ENCODE peak calls at places on chromosome 17, in eight cellular contexts. One of them, this sample, is unnamed.
A peak's percentile ranks its signal among the peaks of the same experiment; 100 is the strongest.

GRCh38 chr17:8574687-8575086 is 55.8 kb downstream of the MYH10 start:
- DNase-seq in substantia nigra: no peak
- DNase-seq in endothelial cell: no peak
- DNase-seq in M059J: no peak
- DNase-seq in transverse colon: no peak
- DNase-seq in mesothelial cell of epicardium: no peak
- DNase-seq in fibroblast of lung: peak; percentile 28
- DNase-seq in epithelial cell of prostate: no peak
- DNase-seq in this sample: no peak

GRCh38 chr17:29148790-29149430 is 31.3 kb downstream of the MYO18A start:
- DNase-seq in substantia nigra: peak; percentile 81
- DNase-seq in fibroblast of lung: peak; percentile 91
- DNase-seq in epithelial cell of prostate: no peak
- DNase-seq in mesothelial cell of epicardium: peak; percentile 86
- DNase-seq in endothelial cell: peak; percentile 97
- DNase-seq in transverse colon: peak; percentile 96
- DNase-seq in M059J: peak; percentile 81
- DNase-seq in this sample: peak; percentile 97

GRCh38 chr17:15273141-15273793 is 8.1 kb upstream of the PMP22 start:
- DNase-seq in transverse colon: no peak
- DNase-seq in mesothelial cell of epicardium: no peak
- DNase-seq in M059J: peak; percentile 95
- DNase-seq in fibroblast of lung: peak; percentile 96
- DNase-seq in endothelial cell: no peak
- DNase-seq in epithelial cell of prostate: no peak
- DNase-seq in substantia nigra: no peak
- DNase-seq in this sample: no peak

GRCh38 chr17:75873587-75874322 is 4.6 kb downstream of the TRIM47 start:
- DNase-seq in substantia nigra: no peak
- DNase-seq in epithelial cell of prostate: no peak
- DNase-seq in transverse colon: no peak
- DNase-seq in fibroblast of lung: no peak
- DNase-seq in endothelial cell: no peak
- DNase-seq in mesothelial cell of epicardium: no peak
- DNase-seq in M059J: no peak
- DNase-seq in this sample: no peak

GRCh38 chr17:39095309-39095686 is 56.1 kb downstream of the PLXDC1 start:
- DNase-seq in fibroblast of lung: no peak
- DNase-seq in M059J: no peak
- DNase-seq in transverse colon: no peak
- DNase-seq in substantia nigra: no peak
- DNase-seq in mesothelial cell of epicardium: no peak
- DNase-seq in epithelial cell of prostate: no peak
- DNase-seq in endothelial cell: no peak
- DNase-seq in this sample: no peak

GRCh38 chr17:60169921-60170817 is 20.4 kb downstream of the CA4 start:
- DNase-seq in endothelial cell: no peak
- DNase-seq in fibroblast of lung: peak; percentile 45
- DNase-seq in M059J: peak; percentile 29
- DNase-seq in transverse colon: peak; percentile 86
- DNase-seq in mesothelial cell of epicardium: no peak
- DNase-seq in substantia nigra: no peak
- DNase-seq in epithelial cell of prostate: no peak
- DNase-seq in this sample: no peak

GRCh38 chr17:70270554-70270953 is 101.2 kb downstream of the KCNJ2 start:
- DNase-seq in endothelial cell: no peak
- DNase-seq in transverse colon: no peak
- DNase-seq in substantia nigra: no peak
- DNase-seq in M059J: no peak
- DNase-seq in fibroblast of lung: no peak
- DNase-seq in mesothelial cell of epicardium: no peak
- DNase-seq in epithelial cell of prostate: no peak
- DNase-seq in this sample: no peak

GRCh38 chr17:76461765-76462555 is 5.4 kb upstream of the AANAT start:
- DNase-seq in endothelial cell: no peak
- DNase-seq in fibroblast of lung: peak; percentile 47
- DNase-seq in substantia nigra: no peak
- DNase-seq in transverse colon: no peak
- DNase-seq in M059J: no peak
- DNase-seq in epithelial cell of prostate: no peak
- DNase-seq in mesothelial cell of epicardium: no peak
- DNase-seq in this sample: no peak

GRCh38 chr17:48547839-48548686 is 3.2 kb upstream of the HOXB2 start:
- DNase-seq in M059J: peak; percentile 88
- DNase-seq in endothelial cell: no peak
- DNase-seq in epithelial cell of prostate: no peak
- DNase-seq in transverse colon: no peak
- DNase-seq in fibroblast of lung: peak; percentile 94
- DNase-seq in substantia nigra: no peak
- DNase-seq in mesothelial cell of epicardium: no peak
- DNase-seq in this sample: no peak